ENCODE peak calls at places on chromosomes 13 and 19, in four cellular contexts. K, Q, E and L are unnamed samples.

GRCh38 chr13:57631607-57632275 is at the start of gene PCDH17:
- DNase-seq in K (peak), Q (no peak), E (no peak), L (peak)

GRCh38 chr13:90068658-90069057 is 1278.8 kb upstream of the MIR17HG start:
- DNase-seq in Q (no peak), E (no peak), K (no peak), L (no peak)

GRCh38 chr13:44819245-44819644 is 170.0 kb downstream of the NUFIP1 start:
- DNase-seq in E (peak), Q (no peak), K (no peak), L (no peak)

GRCh38 chr19:32091196-32091595 is 254.2 kb upstream of the ZNF507 start:
- DNase-seq in Q (no peak), K (no peak), E (no peak), L (no peak)

GRCh38 chr13:109862627-109863026 is 76.2 kb upstream of the IRS2 start:
- DNase-seq in Q (no peak), E (peak), K (no peak), L (no peak)

GRCh38 chr19:47609885-47610545 is 1.1 kb downstream of the BICRA start:
- DNase-seq in K (peak), E (peak), Q (no peak), L (peak)

GRCh38 chr13:25602206-25602605 is 230.4 kb downstream of the ATP8A2 start:
- DNase-seq in Q (no peak), K (no peak), E (no peak), L (no peak)

GRCh38 chr19:55119053-55119452 is 1.6 kb upstream of the PPP1R12C start:
- DNase-seq in Q (no peak), K (no peak), E (peak), L (no peak)

GRCh38 chr13:21055511-21056045 is 5.8 kb downstream of the LATS2 start:
- DNase-seq in K (no peak), Q (no peak), E (no peak), L (no peak)

GRCh38 chr13:104553156-104553555 is 1486.9 kb upstream of the SLC10A2 start:
- DNase-seq in K (no peak), Q (no peak), E (no peak), L (no peak)

GRCh38 chr19:52171321-52172169 is at the start of gene ZNF836:
- DNase-seq in K (peak), Q (no peak), E (peak), L (peak)

GRCh38 chr13:45464141-45464686 is 525 bp upstream of the COG3 start:
- DNase-seq in Q (no peak), E (no peak), K (no peak), L (no peak)

GRCh38 chr13:26656919-26657318 is 99.4 kb downstream of the WASF3 start:
- DNase-seq in Q (peak), E (peak), K (no peak), L (no peak)

GRCh38 chr13:51435002-51435578 is 17.7 kb downstream of the INTS6 start:
- DNase-seq in K (no peak), Q (no peak), E (peak), L (no peak)

GRCh38 chr19:16588089-16588823 is 16.0 kb upstream of the SLC35E1 start:
- DNase-seq in K (no peak), E (peak), Q (no peak), L (no peak)

DNA sequence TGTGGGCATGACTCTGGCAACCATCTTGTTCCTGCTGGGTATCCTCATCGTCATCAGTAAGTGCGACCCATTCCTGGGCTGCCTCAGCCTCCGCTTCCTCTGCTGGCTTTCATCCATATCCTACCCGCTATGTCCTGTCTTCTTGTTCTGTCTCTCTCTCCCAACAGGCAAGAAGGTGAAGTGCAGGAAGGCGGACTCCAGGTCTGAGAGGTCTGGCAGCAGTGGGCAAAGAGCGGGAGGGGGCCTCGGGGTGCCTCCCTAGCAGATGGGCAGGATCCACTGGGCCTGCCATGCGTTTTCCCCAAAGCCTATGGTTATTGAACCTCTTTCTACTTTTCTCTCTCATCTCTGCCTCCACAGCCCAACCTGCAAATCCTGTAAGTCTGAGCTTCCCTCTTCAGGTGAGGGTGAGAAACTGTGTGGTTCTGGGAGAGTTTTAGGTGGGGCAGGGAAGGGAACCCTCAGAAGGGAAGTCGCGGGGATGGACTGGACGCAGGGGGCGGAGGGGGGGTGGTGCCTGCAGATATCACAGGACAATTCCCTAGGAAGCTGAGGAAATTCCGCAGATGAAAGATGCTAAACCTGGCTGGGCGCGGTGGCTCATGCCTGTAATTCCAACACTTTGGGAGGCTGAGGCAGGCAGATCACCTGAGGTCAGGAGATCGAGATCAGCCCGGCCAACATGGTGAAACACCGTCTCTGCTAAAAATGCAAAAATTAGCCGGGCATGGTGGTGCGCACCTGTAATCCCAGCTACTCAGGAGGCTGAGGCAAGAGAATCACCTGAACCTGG is 3.1 kb upstream of the FXYD5 start:
- DNase-seq in Q (no peak), E (no peak), K (no peak), L (no peak)
- TF ChIP-seq CTCF in Q (no peak), E (no peak), K (no peak), L (no peak)

DNA sequence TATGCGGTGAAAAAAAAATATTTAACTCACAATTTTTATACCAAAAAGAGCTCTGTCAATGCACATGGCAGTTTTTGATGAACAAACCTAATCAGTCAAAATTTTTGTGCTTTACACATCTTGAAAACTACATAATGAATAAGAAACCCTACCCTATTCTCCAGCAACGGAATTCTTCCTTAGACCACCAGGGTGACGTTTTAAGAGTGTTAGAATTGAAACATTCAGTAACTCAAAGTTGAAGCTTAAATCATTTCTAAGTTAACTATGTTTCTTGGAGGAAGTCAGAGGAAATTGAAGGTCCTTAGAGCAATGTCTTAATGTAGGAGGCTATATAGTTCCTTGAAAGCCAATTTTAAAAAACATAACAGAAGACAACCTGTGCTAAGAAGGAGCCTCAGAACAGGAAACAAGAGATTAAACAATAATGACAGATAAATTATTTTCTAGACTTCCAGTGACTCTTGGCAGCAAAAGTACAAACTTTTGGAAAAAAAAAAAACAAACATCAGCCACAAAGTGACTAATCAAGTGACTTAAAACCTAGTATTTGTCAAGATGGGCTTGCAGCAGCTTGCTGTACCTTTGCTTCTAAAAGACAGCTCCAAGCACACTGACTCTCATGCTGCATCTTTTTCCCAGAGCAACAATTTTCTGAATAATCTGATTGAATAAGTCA is 6.2 kb downstream of the SPRY2 start:
- DNase-seq in E (peak), Q (no peak), K (no peak), L (no peak)
- TF ChIP-seq CTCF in E (no peak), Q (no peak), K (peak), L (peak)

GRCh38 chr13:103388839-103389238 is 322.6 kb upstream of the SLC10A2 start:
- DNase-seq in Q (no peak), E (no peak), K (no peak), L (no peak)
- TF ChIP-seq CTCF in Q (no peak), E (no peak), K (peak), L (no peak)

GRCh38 chr13:42591602-42592001 is 17.6 kb downstream of the TNFSF11 start:
- DNase-seq in Q (no peak), K (no peak), E (peak), L (no peak)
- TF ChIP-seq CTCF in Q (no peak), K (no peak), E (no peak), L (no peak)

GRCh38 chr19:18202759-18203407 is 959 bp downstream of the RAB3A start:
- DNase-seq in E (peak), K (no peak), Q (no peak), L (peak)
- TF ChIP-seq CTCF in E (peak), K (peak), Q (peak), L (no peak)

GRCh38 chr13:95623141-95623540 is 21.4 kb downstream of the DZIP1 start:
- DNase-seq in Q (no peak), E (no peak), K (no peak), L (no peak)

GRCh38 chr13:95615539-95615938 is 29.0 kb downstream of the DZIP1 start:
- DNase-seq in E (no peak), K (no peak), Q (no peak), L (no peak)

GRCh38 chr13:95614641-95615245 is 29.8 kb downstream of the DZIP1 start:
- DNase-seq in E (no peak), Q (no peak), K (no peak), L (no peak)

GRCh38 chr13:95624020-95624419 is 20.5 kb downstream of the DZIP1 start:
- DNase-seq in E (peak), K (no peak), Q (no peak), L (no peak)

GRCh38 chr13:95620498-95621140 is 23.9 kb downstream of the DZIP1 start:
- DNase-seq in E (no peak), Q (no peak), K (no peak), L (no peak)
- TF ChIP-seq CTCF in E (no peak), Q (no peak), K (no peak), L (no peak)

GRCh38 chr19:1942078-1942933 is 1.3 kb downstream of the CSNK1G2 start:
- DNase-seq in K (peak), E (peak), Q (no peak), L (peak)
- TF ChIP-seq CTCF in K (no peak), E (no peak), Q (no peak), L (no peak)

GRCh38 chr13:61874970-61875579 is 459.4 kb upstream of the PCDH20 start:
- DNase-seq in Q (no peak), K (no peak), E (no peak), L (no peak)

GRCh38 chr13:61884830-61885229 is 469.2 kb upstream of the PCDH20 start:
- DNase-seq in E (no peak), K (no peak), Q (no peak), L (no peak)

DNA sequence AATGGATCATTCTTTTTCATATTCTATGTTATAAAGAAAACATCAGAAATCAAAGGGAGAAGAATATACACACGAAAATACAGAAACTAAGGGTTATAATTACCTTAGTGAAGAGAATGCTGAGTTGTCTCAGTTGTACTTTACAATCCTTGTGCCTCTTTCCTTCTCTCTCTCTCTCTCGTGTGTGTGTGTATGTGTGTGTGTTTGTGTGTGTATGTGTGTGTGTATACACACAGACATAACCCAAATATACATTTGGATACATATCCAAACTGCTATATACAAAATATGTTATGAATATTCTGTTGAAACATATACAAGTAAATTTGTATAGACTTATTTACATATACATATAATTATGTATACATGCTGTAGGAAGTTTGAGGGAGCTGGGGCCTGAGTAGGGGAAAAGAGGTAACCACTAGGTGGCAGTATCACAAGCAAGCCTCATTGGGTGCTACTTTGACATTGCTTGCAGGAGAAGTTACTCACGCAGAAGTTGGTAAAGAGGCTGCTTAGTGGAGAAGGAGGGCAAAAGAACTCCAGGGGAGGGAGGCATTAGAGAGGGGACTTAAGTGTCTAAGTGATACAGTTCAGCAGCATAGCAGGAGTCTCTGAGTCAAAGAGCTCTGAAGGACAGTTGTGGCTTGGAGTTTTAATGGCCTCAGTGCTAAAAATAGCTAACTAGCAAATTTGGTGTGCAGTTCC is 465.1 kb upstream of the PCDH20 start:
- DNase-seq in K (no peak), Q (no peak), E (peak), L (no peak)
- TF ChIP-seq CTCF in K (peak), Q (peak), E (peak), L (peak)

GRCh38 chr19:8396563-8397203 is 6.5 kb downstream of the RAB11B start:
- DNase-seq in K (no peak), E (peak), Q (no peak), L (peak)
- TF ChIP-seq CTCF in K (peak), E (peak), Q (peak), L (no peak)